ENCODE peak calls at places on chromosomes 11 and 22, in nine cellular contexts. R is A549, Q is astrocyte of the spinal cord, P is mucosa of descending colon, H is fibroblast of the aortic adventitia, T is thoracic aorta, C is NB4, S is OCI-LY7, A is BJ. I is an unnamed sample.

GRCh38 chr11:76148941-76149613 is 57.2 kb downstream of the WNT11 start:
- DNase-seq in R (no peak), Q (no peak), P (peak; percentile 80), H (no peak), T (no peak), C (no peak), S (no peak), A (no peak), I (no peak)

GRCh38 chr11:85423331-85423730 is 203.8 kb downstream of the DLG2 start:
- DNase-seq in R (no peak), Q (no peak), P (peak; percentile 51), H (no peak), T (no peak), C (no peak), S (no peak), A (no peak), I (no peak)

GRCh38 chr11:35077709-35078695 is 61.0 kb upstream of the CD44 start:
- DNase-seq in R (peak; percentile 39), Q (peak; percentile 63), P (no peak), H (peak; percentile 56), T (no peak), C (peak; percentile 87), S (peak; percentile 85), A (no peak), I (peak; percentile 86)

GRCh38 chr11:118200901-118201680 is 23.7 kb downstream of the JAML start:
- DNase-seq in R (no peak), Q (no peak), P (no peak), H (no peak), T (no peak), C (no peak), S (no peak), A (no peak), I (no peak)

GRCh38 chr11:58301576-58301975 is 33.5 kb upstream of the OR10W1 start:
- DNase-seq in R (no peak), Q (peak; percentile 47), P (no peak), H (peak; percentile 33), T (no peak), C (no peak), S (no peak), A (peak; percentile 19), I (peak; percentile 7)

GRCh38 chr22:41542224-41542623 is 2.0 kb downstream of the POLR3H start:
- DNase-seq in R (no peak), Q (no peak), P (no peak), H (no peak), T (no peak), C (no peak), S (no peak), A (no peak), I (no peak)

GRCh38 chr11:11980841-11981308 is 27.6 kb downstream of the DKK3 start:
- DNase-seq in R (no peak), Q (peak; percentile 75), P (no peak), H (no peak), T (no peak), C (no peak), S (no peak), A (no peak), I (no peak)

GRCh38 chr11:112795142-112795815 is 165.9 kb upstream of the NCAM1 start:
- DNase-seq in R (peak; percentile 57), Q (peak; percentile 26), P (no peak), H (peak; percentile 67), T (no peak), C (peak; percentile 66), S (peak; percentile 31), A (no peak), I (peak; percentile 25)

GRCh38 chr11:105689636-105690035 is 79.8 kb downstream of the GRIA4 start:
- DNase-seq in R (no peak), Q (no peak), P (no peak), H (no peak), T (no peak), C (no peak), S (no peak), A (no peak), I (no peak)

GRCh38 chr11:1780700-1781592 is 17.2 kb upstream of the CTSD start:
- DNase-seq in R (no peak), Q (no peak), P (peak; percentile 74), H (no peak), T (no peak), C (peak; percentile 81), S (no peak), A (no peak), I (no peak)

GRCh38 chr22:48891688-48892380 is 935.8 kb downstream of the BRD1 start:
- DNase-seq in R (no peak), Q (no peak), P (no peak), H (no peak), T (no peak), C (no peak), S (no peak), A (no peak), I (no peak)

GRCh38 chr11:128194226-128194625 is 393.1 kb downstream of the ETS1 start:
- DNase-seq in R (no peak), Q (no peak), P (no peak), H (no peak), T (no peak), C (no peak), S (no peak), A (no peak), I (peak; percentile 74)

GRCh38 chr11:38460901-38461300 is 1862.9 kb upstream of the RAG2 start:
- DNase-seq in R (no peak), Q (peak; percentile 96), P (no peak), H (peak; percentile 36), T (no peak), C (peak; percentile 6), S (no peak), A (peak; percentile 18), I (peak; percentile 28)

GRCh38 chr22:43186272-43187170 is at the start of gene TTLL12:
- DNase-seq in R (peak; percentile 21), Q (peak; percentile 35), P (peak; percentile 76), H (peak; percentile 30), T (no peak), C (peak; percentile 72), S (peak; percentile 74), A (no peak), I (peak; percentile 62)

GRCh38 chr11:131178020-131178419 is 192.4 kb upstream of the NTM start:
- DNase-seq in R (no peak), Q (no peak), P (no peak), H (no peak), T (no peak), C (no peak), S (no peak), A (no peak), I (no peak)

GRCh38 chr22:31680764-31681624 is 19.0 kb upstream of the PISD start:
- DNase-seq in R (no peak), Q (peak; percentile 72), P (peak; percentile 40), H (peak; percentile 84), T (no peak), C (no peak), S (no peak), A (peak; percentile 56), I (peak; percentile 52)

GRCh38 chr11:124669193-124669592 is 4.3 kb downstream of the SIAE start:
- DNase-seq in R (peak; percentile 49), Q (peak; percentile 48), P (no peak), H (peak; percentile 68), T (no peak), C (peak; percentile 60), S (peak; percentile 59), A (no peak), I (peak; percentile 56)

DNA sequence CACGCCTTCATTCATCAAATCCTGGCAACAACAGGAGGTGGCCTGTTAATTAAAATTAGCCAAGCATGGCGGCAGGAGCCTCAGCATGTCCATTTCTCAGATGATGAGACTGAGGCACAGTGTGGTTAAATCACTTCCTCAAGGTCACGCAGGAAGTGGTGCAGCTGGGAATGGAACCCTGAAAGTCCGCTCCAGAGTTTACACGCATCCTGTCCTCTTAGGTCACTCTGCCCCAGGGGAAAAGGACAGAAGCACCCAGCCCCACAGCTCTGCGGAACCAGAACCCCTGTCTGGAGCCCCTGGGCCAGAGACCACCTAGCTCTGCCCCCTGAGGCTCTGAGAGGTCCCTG is 19.6 kb downstream of the RPL3 start:
- DNase-seq in R (no peak), Q (no peak), P (no peak), H (no peak), T (no peak), C (peak; percentile 67), S (peak; percentile 65), A (no peak), I (no peak)
- H3K4me3 ChIP-seq in R (no peak overlapping the region), Q (no peak overlapping the region), P (no peak overlapping the region), H (no peak overlapping the region), T (peak overlapping the region; percentile 59), C (no peak overlapping the region), S (peak overlapping the region; percentile 10), A (no peak overlapping the region), I (no peak overlapping the region)

DNA sequence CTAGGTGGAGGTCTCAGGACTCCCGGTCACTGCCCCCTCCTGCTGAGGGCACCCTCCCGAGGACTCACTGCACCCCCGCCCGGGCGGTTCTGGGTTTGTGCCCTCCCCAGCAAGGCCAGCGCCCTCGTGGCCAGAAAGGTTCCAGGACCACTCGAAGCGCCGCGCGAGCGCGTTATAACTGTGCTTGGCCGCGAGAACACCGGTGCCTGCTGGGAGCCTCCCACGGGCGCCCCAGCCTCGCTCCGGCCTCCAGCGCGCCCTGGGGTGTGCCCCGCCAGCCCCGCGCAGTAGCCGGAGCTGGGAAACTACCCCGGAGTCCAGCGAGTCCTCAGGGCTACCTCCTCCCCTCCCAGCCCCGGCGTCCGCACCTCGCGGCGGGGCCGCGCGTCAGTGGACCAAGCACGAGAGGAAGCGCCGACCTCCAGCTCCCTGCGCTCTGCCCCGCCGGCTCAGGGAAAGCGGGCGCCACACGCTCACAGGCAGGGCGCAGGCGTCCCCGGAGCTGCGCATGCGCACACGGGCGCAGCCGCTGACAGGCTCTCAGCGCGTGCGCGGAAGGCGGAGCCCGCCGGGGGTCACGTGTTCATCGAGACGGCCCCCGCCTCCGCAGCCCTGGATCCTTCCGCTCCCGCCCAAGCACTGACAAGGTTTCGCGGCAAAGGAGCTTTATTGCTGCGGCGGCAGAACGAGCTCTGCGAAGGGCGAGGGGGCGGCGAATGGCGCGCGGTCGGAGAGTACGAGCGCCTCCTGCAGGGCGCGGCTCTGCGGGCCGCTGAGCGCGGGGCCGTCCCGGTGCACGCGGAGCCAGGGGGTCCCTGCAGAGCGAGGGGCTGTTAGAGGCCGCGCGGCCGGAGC is at the start of gene SCO2:
- DNase-seq in R (peak; percentile 87), Q (peak; percentile 97), P (peak; percentile 98), H (peak; percentile 95), T (peak; percentile 82), C (peak; percentile 97), S (peak; percentile 99), A (peak; percentile 69), I (peak; percentile 97)
- TF ChIP-seq CTCF in R (no peak), Q (peak; percentile 59), P (peak; percentile 67), H (peak; percentile 45), T (no peak), C (peak; percentile 36), S (peak; percentile 56), A (peak; percentile 42), I (peak; percentile 54)

DNA sequence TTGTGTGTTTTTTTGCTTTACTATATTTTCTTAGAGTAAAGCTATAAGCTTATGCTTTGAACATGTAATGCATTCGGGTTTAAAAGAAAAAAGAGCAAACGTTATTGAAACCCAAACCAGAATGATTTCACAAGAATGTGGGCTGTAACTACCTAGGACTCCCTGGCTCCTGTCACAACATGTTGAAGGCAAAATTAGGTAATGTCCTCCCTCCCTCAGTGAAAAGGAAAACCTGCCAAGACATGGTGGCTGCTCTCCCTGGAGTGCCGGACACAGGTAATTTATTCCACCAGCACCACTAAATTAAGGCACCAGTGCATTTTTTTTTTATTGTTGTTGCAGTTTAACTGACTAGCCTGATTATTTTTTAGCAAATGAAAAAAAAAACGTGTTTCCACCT is 134.8 kb downstream of the CCDC34 start:
- DNase-seq in R (no peak), Q (no peak), P (no peak), H (no peak), T (no peak), C (no peak), S (no peak), A (no peak), I (no peak)
- H3K4me3 ChIP-seq in R (no peak overlapping the region), Q (no peak overlapping the region), P (no peak overlapping the region), H (no peak overlapping the region), T (no peak overlapping the region), C (no peak overlapping the region), S (no peak overlapping the region), A (no peak overlapping the region), I (no peak overlapping the region)

GRCh38 chr11:122340607-122341006 is 224.6 kb upstream of the BLID start:
- DNase-seq in R (no peak), Q (no peak), P (no peak), H (no peak), T (no peak), C (no peak), S (no peak), A (no peak), I (no peak)
- TF ChIP-seq CTCF in R (no peak), Q (no peak), P (no peak), H (no peak), T (no peak), C (no peak), S (no peak), A (no peak), I (no peak)